ENCODE peak calls at places on chromosomes 4 and X, in five cellular contexts. E is KBM-7, P is NCI-H2081, V is NCI-H446, T is GM20000. C is an unnamed sample.

GRCh38 chrX:75911716-75912115 is 126.7 kb upstream of the MAGEE2 start:
- DNase-seq in E (no peak), P (no peak), V (no peak), T (no peak), C (no peak)

GRCh38 chrX:143853488-143853887 is 30.4 kb upstream of the UBE2NL start:
- DNase-seq in E (no peak), P (no peak), V (no peak), T (no peak), C (no peak)

GRCh38 chrX:6448003-6448402 is 86.9 kb downstream of the VCX3A start:
- DNase-seq in E (no peak), P (no peak), V (no peak), T (no peak), C (no peak)

GRCh38 chr4:148071009-148071408 is 339.1 kb downstream of the ARHGAP10 start:
- DNase-seq in E (no peak), P (no peak), V (no peak), T (no peak), C (no peak)

GRCh38 chrX:78075787-78076389 is 28.2 kb upstream of the PGK1 start:
- DNase-seq in E (no peak), P (no peak), V (no peak), T (no peak), C (no peak)

GRCh38 chrX:115311666-115312065 is 22.2 kb downstream of the LUZP4 start:
- DNase-seq in E (no peak), P (no peak), V (no peak), T (no peak), C (no peak)

GRCh38 chrX:11352296-11352741 is 59.1 kb downstream of the AMELX start:
- DNase-seq in E (no peak), P (no peak), V (no peak), T (no peak), C (no peak)

GRCh38 chr4:139301821-139302611 is at the start of gene NDUFC1:
- DNase-seq in E (peak; percentile 79), P (peak; percentile 48), V (no peak), T (peak; percentile 48), C (peak; percentile 41)

GRCh38 chrX:5936438-5936837 is 292.2 kb downstream of the NLGN4X start:
- DNase-seq in E (no peak), P (no peak), V (no peak), T (no peak), C (no peak)

GRCh38 chrX:12709047-12709446 is 82.2 kb upstream of the PRPS2 start:
- DNase-seq in E (no peak), P (no peak), V (no peak), T (no peak), C (no peak)

GRCh38 chr4:158914178-158914577 is 145.4 kb downstream of the FNIP2 start:
- DNase-seq in E (no peak), P (no peak), V (no peak), T (no peak), C (no peak)